ENCODE peak calls at places on chromosomes 2 and 18, in ten cellular contexts. W, J, B, I, R, L, D, V, T and C are unnamed samples.
A peak's percentile ranks its signal among the peaks of the same experiment; 100 is the strongest.

GRCh38 chr2:196486145-196486544 is 153.4 kb upstream of the CCDC150 start:
- DNase-seq in B (no peak), J (no peak), T (no peak), L (no peak), I (no peak), W (no peak), V (no peak), R (no peak), D (no peak), C (no peak)

GRCh38 chr18:80137976-80138375 is 28.9 kb downstream of the ADNP2 start:
- DNase-seq in R (no peak), L (no peak), V (no peak), B (no peak), J (no peak), D (no peak), I (no peak), T (no peak), W (no peak), C (no peak)

GRCh38 chr2:219247678-219248642 is 2.7 kb downstream of the STK16 start:
- DNase-seq in W (no peak), I (no peak), L (peak; percentile 30), B (peak; percentile 46), R (no peak), V (no peak), T (no peak), D (peak; percentile 38), J (peak; percentile 48), C (no peak)

GRCh38 chr2:173990970-173991819 is 26.0 kb upstream of the SP3 start:
- DNase-seq in D (peak; percentile 94), B (peak; percentile 70), I (no peak), T (no peak), J (no peak), W (no peak), V (no peak), L (peak; percentile 42), R (peak; percentile 89), C (no peak)

GRCh38 chr2:217248312-217248935 is 388.6 kb upstream of the TNP1 start:
- DNase-seq in B (peak; percentile 50), L (peak; percentile 35), R (no peak), V (no peak), D (peak; percentile 92), I (no peak), W (no peak), J (no peak), T (no peak), C (no peak)

GRCh38 chr2:191265311-191266170 is 20.3 kb downstream of the MYO1B start:
- DNase-seq in R (no peak), D (no peak), T (no peak), J (no peak), V (no peak), L (peak; percentile 72), W (no peak), B (peak; percentile 22), I (no peak), C (peak; percentile 66)

GRCh38 chr2:54728669-54729120 is 5.2 kb downstream of the EML6 start:
- DNase-seq in I (no peak), T (no peak), V (no peak), J (no peak), R (no peak), L (peak; percentile 83), W (peak; percentile 30), B (no peak), D (no peak), C (peak; percentile 84)

GRCh38 chr18:12904012-12904516 is 20.0 kb upstream of the PTPN2 start:
- DNase-seq in T (no peak), V (no peak), R (no peak), J (no peak), W (no peak), I (no peak), D (no peak), L (no peak), B (no peak), C (no peak)

GRCh38 chr2:54955674-54956391 is 94.4 kb downstream of the RTN4 start:
- DNase-seq in T (no peak), I (no peak), R (no peak), L (peak; percentile 34), D (no peak), B (no peak), W (peak; percentile 32), J (no peak), V (no peak), C (no peak)